ENCODE peak calls at places on chromosomes 16 and 17, in four cellular contexts. R is prostate gland, K is stomach, U is GM23338. I is an unnamed sample. For H3K27me3, the result is how much of the 10 kb centered on the place peaks cover.

GRCh38 chr17:82273327-82274133 is at the start of gene CSNK1D:
- DNase-seq in R (peak), K (peak), U (peak), I (peak)

GRCh38 chr17:40536731-40537171 is 28.5 kb downstream of the CCR7 start:
- DNase-seq in R (peak), K (no peak), U (no peak), I (no peak)

GRCh38 chr16:27977966-27978365 is 85.5 kb downstream of the GSG1L start:
- DNase-seq in R (no peak), K (no peak), U (no peak), I (no peak)

GRCh38 chr17:37177234-37177633 is 198.6 kb upstream of the C17orf78 start:
- DNase-seq in R (peak), K (no peak), U (no peak), I (no peak)

GRCh38 chr17:72411124-72411563 is 290.3 kb downstream of the SOX9 start:
- DNase-seq in R (no peak), K (no peak), U (no peak), I (no peak)

GRCh38 chr17:58666858-58667267 is 25.0 kb downstream of the TEX14 start:
- DNase-seq in R (peak), K (peak), U (no peak), I (no peak)

GRCh38 chr17:45307290-45308015 is 9.4 kb downstream of the MAP3K14 start:
- DNase-seq in R (peak), K (no peak), U (no peak), I (no peak)

GRCh38 chr16:23836404-23837291 is 865 bp downstream of the PRKCB start:
- DNase-seq in R (no peak), K (peak), U (peak), I (no peak)

GRCh38 chr16:73053038-73053378 is 5.1 kb upstream of the ZFHX3 start:
- DNase-seq in R (no peak), K (no peak), U (no peak), I (no peak)
- H3K27me3 ChIP-seq in R (under half), K (under half), U (half or more), I (under half)

GRCh38 chr17:4554997-4555799 is at the start of gene MYBBP1A:
- DNase-seq in R (peak), K (peak), U (peak), I (peak)
- TF ChIP-seq POLR2AphosphoS5 in R (peak), K (peak), U (peak), I (peak)

DNA sequence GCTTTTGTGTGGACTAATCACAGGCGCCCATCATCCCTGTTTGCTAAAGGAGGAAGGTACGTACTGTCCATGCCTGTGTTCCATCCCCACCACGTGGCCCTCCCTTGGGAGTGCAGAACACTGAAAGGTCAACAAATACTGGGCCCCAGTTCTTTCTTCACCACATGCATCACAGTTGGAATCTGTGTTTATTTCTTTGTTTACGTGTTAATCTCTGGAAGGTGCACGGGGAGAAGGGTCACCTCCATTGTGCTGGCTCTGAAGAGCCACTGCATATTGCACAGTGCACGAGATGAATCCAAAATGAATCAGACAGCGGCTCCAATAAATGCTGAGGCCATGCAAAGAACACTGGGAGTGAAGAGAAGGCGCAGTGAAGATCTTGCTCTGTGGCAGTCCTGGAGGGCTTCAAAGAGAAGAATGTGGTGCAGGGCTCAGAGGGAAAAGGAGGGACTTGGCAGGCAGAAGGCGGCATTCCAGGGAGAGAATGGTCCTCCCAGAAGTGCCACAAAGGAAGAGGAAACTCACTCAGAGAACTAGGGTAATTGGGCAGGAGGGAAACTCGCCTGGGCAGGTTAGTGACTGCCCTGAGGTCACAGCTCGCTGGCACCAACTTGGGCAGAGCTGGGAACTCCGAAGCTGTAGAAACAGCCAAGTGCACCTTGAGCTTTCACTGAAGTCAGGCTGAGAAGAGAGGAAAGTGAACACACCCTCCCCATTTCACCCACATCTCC is 3.7 kb downstream of the RPH3AL start:
- DNase-seq in R (peak), K (peak), U (no peak), I (no peak)
- H3K27me3 ChIP-seq in R (under half), K (under half), U (under half), I (under half)

DNA sequence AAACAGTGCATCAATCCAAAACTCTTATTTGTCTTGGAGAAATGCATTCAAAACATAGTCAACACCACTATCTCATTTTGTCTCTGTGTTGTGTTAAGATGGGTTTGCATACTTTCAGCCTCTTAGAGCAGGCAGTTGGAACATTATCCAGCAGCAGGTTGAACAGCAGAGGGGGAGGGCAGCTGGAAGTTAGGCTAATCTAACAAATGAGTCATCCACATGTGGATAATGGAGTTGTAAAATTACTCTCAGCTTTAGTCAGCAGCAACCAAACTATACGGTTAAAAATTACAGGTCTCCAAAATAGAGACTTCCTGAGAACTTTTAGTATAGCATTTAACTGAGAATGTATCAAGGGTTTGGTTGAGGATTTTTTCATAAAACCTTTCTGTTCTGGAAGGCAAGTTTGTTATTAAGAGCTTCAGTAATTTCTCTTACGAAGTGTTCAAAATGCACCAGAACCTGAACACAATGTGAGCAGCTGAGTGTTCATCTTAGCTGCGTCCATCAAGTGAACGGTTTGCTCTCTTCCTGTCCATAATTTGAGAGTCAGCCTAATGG is 46.3 kb downstream of the PRKCA start:
- DNase-seq in R (peak), K (peak), U (no peak), I (no peak)
- TF ChIP-seq POLR2AphosphoS5 in R (peak), K (peak), U (no peak), I (peak)

GRCh38 chr17:7984904-7985303 is 17.5 kb upstream of the GUCY2D start:
- DNase-seq in R (no peak), K (no peak), U (no peak), I (peak)
- H3K27me3 ChIP-seq in R (under half), K (under half), U (under half), I (under half)

GRCh38 chr16:30535777-30536190 is 1.1 kb upstream of the ZNF747 start:
- DNase-seq in R (peak), K (peak), U (peak), I (no peak)
- TF ChIP-seq POLR2AphosphoS5 in R (peak), K (peak), U (no peak), I (peak)

GRCh38 chr16:54287758-54288591 is 1.4 kb upstream of the IRX3 start:
- DNase-seq in R (no peak), K (no peak), U (peak), I (no peak)
- H3K27me3 ChIP-seq in R (under half), K (half or more), U (half or more), I (half or more)

DNA sequence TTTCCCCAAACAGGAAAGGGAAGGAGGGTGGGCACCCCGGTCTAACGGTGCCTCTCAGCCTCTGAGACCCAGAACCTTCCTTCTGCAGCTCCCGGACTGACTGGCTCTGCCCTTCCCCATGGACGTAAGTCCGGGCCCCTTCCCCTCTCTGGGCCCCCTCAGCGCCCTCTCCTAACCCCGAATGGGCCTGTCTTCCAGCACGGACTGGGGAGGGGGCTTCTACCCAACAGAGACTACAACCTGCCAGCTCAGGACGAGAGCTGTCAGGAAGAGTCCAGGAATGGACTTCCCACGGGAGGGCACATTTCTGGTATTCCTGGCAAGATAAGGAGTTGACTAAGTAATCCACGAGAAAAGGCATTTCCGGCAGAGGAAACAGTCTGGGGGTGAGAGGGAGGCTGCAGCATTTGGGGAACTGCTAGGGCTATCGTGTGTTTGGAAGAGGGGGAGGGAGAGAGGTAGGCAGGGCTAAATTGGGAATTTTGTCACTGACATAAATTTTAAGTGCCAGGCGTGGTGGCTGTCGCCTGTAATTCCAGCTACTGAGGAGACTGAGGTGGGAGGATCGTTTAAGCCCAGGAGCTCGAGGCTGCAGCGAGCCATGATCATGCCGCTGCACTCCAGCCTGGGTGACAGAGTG is 12.1 kb upstream of the ALDOA start:
- DNase-seq in R (no peak), K (no peak), U (no peak), I (no peak)
- TF ChIP-seq POLR2AphosphoS5 in R (no peak), K (no peak), U (no peak), I (no peak)

DNA sequence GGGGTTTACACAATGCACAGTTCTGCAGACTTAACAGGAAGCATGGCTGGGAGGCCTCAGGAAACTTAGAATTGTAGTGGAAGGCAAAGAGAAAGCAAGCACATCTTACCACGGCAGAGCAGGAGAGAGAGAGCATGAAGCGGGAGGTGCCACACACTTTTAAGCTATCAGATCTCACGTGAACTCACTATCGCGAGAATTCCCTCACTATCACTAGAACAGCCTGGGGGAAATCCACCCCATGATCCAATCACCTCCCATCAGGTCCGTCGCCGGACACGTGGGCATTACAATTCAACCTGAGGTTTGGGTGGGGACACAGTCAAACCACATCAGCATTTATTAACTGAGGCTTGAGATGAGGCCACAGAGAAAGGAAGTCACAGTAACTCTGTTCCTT is 326.7 kb downstream of the C16orf95 start:
- DNase-seq in R (no peak), K (no peak), U (no peak), I (no peak)
- H3K27me3 ChIP-seq in R (under half), K (under half), U (under half), I (under half)

I was measured in esophagus muscularis mucosa.